ENCODE peak calls at places on chromosomes 16 and 17, in six cellular contexts. U, T, J, G, D and A are unnamed samples.
A peak's percentile ranks its signal among the peaks of the same experiment; 100 is the strongest.

GRCh38 chr17:27244481-27245223 is 49.3 kb upstream of the WSB1 start:
- DNase-seq in U (peak; percentile 75), T (peak; percentile 79), J (peak; percentile 97), G (peak; percentile 74), D (peak; percentile 96), A (peak; percentile 82)

GRCh38 chr17:57424777-57425188 is 168.5 kb downstream of the MSI2 start:
- DNase-seq in U (no peak), T (no peak), J (no peak), G (no peak), D (peak; percentile 56), A (no peak)

GRCh38 chr17:34692932-34693331 is 113.5 kb downstream of the TMEM132E start:
- DNase-seq in U (no peak), T (no peak), J (no peak), G (no peak), D (no peak), A (no peak)

GRCh38 chr16:87661561-87661960 is 59.3 kb downstream of the JPH3 start:
- DNase-seq in U (peak; percentile 44), T (peak; percentile 19), J (peak; percentile 63), G (no peak), D (peak; percentile 51), A (peak; percentile 81)

GRCh38 chr17:61463068-61463980 is 11.1 kb downstream of the TBX4 start:
- DNase-seq in U (no peak), T (no peak), J (no peak), G (no peak), D (no peak), A (no peak)

GRCh38 chr16:67372664-67373063 is 20.6 kb downstream of the TPPP3 start:
- DNase-seq in U (no peak), T (no peak), J (peak; percentile 66), G (no peak), D (peak; percentile 34), A (no peak)

GRCh38 chr16:66485361-66485760 is 58.3 kb downstream of the BEAN1 start:
- DNase-seq in U (no peak), T (no peak), J (no peak), G (no peak), D (no peak), A (no peak)

GRCh38 chr16:1559446-1559975 is 26.0 kb downstream of the TMEM204 start:
- DNase-seq in U (no peak), T (no peak), J (no peak), G (no peak), D (no peak), A (no peak)

GRCh38 chr16:10906914-10907756 is 30.1 kb downstream of the CIITA start:
- DNase-seq in U (peak; percentile 78), T (no peak), J (no peak), G (peak; percentile 46), D (no peak), A (peak; percentile 70)

GRCh38 chr17:72426321-72426720 is 305.5 kb downstream of the SOX9 start:
- DNase-seq in U (no peak), T (no peak), J (no peak), G (no peak), D (no peak), A (no peak)

GRCh38 chr16:73192227-73192894 is 144.4 kb upstream of the ZFHX3 start:
- DNase-seq in U (no peak), T (no peak), J (no peak), G (no peak), D (no peak), A (no peak)

GRCh38 chr16:84225126-84225525 is 14.7 kb downstream of the KCNG4 start:
- DNase-seq in U (no peak), T (no peak), J (no peak), G (no peak), D (no peak), A (no peak)

GRCh38 chr17:28878981-28879380 is 18.6 kb downstream of the FLOT2 start:
- DNase-seq in U (no peak), T (peak; percentile 59), J (peak; percentile 48), G (no peak), D (peak; percentile 62), A (no peak)

GRCh38 chr16:59593256-59593655 is 859.1 kb upstream of the GOT2 start:
- DNase-seq in U (no peak), T (no peak), J (peak; percentile 74), G (no peak), D (peak; percentile 48), A (no peak)

GRCh38 chr16:19912445-19913305 is 28.0 kb upstream of the GPRC5B start:
- DNase-seq in U (no peak), T (no peak), J (no peak), G (no peak), D (peak; percentile 25), A (no peak)

GRCh38 chr16:70614208-70614951 is 32.0 kb upstream of the IL34 start:
- DNase-seq in U (no peak), T (no peak), J (no peak), G (no peak), D (no peak), A (no peak)

GRCh38 chr17:73365934-73366623 is 54.3 kb upstream of the CDC42EP4 start:
- DNase-seq in U (peak; percentile 73), T (no peak), J (no peak), G (no peak), D (no peak), A (peak; percentile 79)

GRCh38 chr16:78629173-78629572 is 529.7 kb downstream of the WWOX start:
- DNase-seq in U (no peak), T (no peak), J (no peak), G (no peak), D (peak; percentile 70), A (no peak)

GRCh38 chr17:5069724-5070123 is 8.5 kb upstream of the ZFP3 start:
- DNase-seq in U (no peak), T (peak; percentile 5), J (no peak), G (no peak), D (no peak), A (no peak)

GRCh38 chr16:57694556-57695377 is at the start of gene DRC7:
- DNase-seq in U (no peak), T (no peak), J (peak; percentile 34), G (peak; percentile 48), D (peak; percentile 50), A (no peak)

GRCh38 chr17:65228734-65229390 is 91.7 kb downstream of the RGS9 start:
- DNase-seq in U (no peak), T (no peak), J (peak; percentile 19), G (peak; percentile 53), D (peak; percentile 78), A (no peak)

GRCh38 chr17:22221344-22221743 is 529.0 kb downstream of the KCNJ18 start:
- DNase-seq in U (no peak), T (no peak), J (no peak), G (no peak), D (no peak), A (no peak)

GRCh38 chr16:9134739-9135138 is 43.3 kb downstream of the HAPSTR1 start:
- DNase-seq in U (peak; percentile 56), T (peak; percentile 30), J (peak; percentile 56), G (no peak), D (peak; percentile 50), A (peak; percentile 70)

GRCh38 chr17:74567397-74567796 is at the start of gene CD300H:
- DNase-seq in U (no peak), T (no peak), J (no peak), G (no peak), D (no peak), A (no peak)

GRCh38 chr16:12546918-12547607 is 256.6 kb downstream of the CPPED1 start:
- DNase-seq in U (no peak), T (no peak), J (no peak), G (no peak), D (no peak), A (peak; percentile 5)

DNA sequence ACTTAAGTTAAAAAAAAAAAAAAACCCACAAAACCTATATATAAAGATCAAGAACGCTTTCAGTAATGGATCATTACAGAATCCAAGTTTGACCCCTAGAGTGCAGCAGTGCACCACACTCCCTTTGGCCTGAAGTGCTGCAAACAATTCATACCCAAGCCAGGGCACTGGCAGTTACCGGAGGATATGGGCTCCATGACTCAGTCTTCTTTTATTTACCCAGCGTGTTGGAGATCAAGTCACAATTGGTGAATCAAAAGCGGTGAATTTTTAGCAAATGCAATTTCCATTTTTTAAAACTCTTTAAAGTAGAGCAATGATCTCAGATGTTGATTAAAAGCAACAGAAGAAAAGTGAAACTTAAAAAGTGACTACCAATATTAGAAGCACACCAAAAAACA is 46.5 kb downstream of the ZNF652 start:
- DNase-seq in U (peak; percentile 71), T (peak; percentile 83), J (peak; percentile 94), G (peak; percentile 73), D (peak; percentile 85), A (peak; percentile 69)
- H3K4me1 ChIP-seq in U (peaks cover 4% of the 10 kb centered on the region), T (no peaks in the 10 kb centered on the region), J (peaks cover 17% of the 10 kb centered on the region), G (no peaks in the 10 kb centered on the region), D (no peaks in the 10 kb centered on the region), A (no peaks in the 10 kb centered on the region)

GRCh38 chr17:15269690-15270089 is 4.6 kb upstream of the PMP22 start:
- DNase-seq in U (no peak), T (no peak), J (no peak), G (no peak), D (no peak), A (no peak)

GRCh38 chr17:15266325-15266950 is 1.3 kb upstream of the PMP22 start:
- DNase-seq in U (no peak), T (no peak), J (no peak), G (no peak), D (no peak), A (no peak)

GRCh38 chr17:15269087-15269486 is 4.0 kb upstream of the PMP22 start:
- DNase-seq in U (no peak), T (no peak), J (no peak), G (no peak), D (no peak), A (no peak)

GRCh38 chr17:15268465-15268864 is 3.3 kb upstream of the PMP22 start:
- DNase-seq in U (peak; percentile 52), T (no peak), J (no peak), G (no peak), D (no peak), A (no peak)

DNA sequence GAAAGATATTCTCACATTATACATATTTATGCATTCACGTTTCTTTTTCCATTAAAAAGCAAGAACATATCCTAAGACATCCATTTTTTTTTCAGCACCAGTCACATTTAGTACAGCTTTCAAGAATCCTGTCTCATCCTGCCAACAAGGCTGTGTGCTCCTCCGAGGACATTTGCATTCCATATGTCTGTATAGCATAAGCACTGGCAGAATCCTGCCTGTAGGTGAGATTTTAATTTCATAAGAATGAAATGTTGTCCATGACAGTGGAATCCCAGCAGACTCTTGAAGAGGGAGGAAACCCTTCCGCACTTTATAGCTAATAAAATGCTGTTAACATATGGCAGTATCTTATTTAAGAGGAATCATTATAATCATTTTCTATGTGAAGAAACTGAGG is 2.9 kb upstream of the PMP22 start:
- DNase-seq in U (no peak), T (no peak), J (no peak), G (no peak), D (no peak), A (no peak)
- H3K4me1 ChIP-seq in U (peaks cover 50% of the 10 kb centered on the region), T (peaks cover 8% of the 10 kb centered on the region), J (peaks cover 52% of the 10 kb centered on the region), G (no peaks in the 10 kb centered on the region), D (peaks cover 12% of the 10 kb centered on the region), A (peaks cover 4% of the 10 kb centered on the region)

DNA sequence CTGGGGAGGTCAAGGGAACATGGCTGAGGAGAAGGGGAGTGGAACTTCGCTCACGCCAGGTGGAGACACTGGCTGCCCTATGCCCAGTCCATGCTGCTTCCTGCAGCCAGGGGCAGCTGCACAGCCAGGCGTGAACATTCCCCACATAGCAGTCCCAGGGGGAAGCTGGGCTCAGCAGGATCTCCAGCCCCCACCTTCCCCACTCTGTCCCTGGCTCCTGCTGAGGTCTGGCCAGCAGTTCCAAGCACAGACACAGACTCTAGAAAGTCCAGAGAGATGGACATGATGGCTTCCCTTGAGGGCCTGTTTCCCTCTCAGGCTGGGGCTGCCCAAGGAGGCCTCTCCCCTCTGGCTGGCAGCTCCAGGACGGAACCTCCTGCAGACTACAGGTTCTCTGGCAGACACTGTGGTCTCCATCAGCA is 9.3 kb downstream of the JUP start:
- DNase-seq in U (peak; percentile 90), T (no peak), J (no peak), G (no peak), D (no peak), A (peak; percentile 62)
- H3K4me1 ChIP-seq in U (peaks cover 98% of the 10 kb centered on the region), T (peaks cover 55% of the 10 kb centered on the region), J (peaks cover 9% of the 10 kb centered on the region), G (peaks cover 10% of the 10 kb centered on the region), D (peaks cover 71% of the 10 kb centered on the region), A (peaks cover 52% of the 10 kb centered on the region)

GRCh38 chr17:7217113-7217987 is 2.3 kb downstream of the DLG4 start:
- DNase-seq in U (peak; percentile 75), T (no peak), J (peak; percentile 83), G (no peak), D (peak; percentile 81), A (peak; percentile 67)
- H3K4me1 ChIP-seq in U (peaks cover 69% of the 10 kb centered on the region), T (peaks cover 55% of the 10 kb centered on the region), J (peaks cover 59% of the 10 kb centered on the region), G (peaks cover 6% of the 10 kb centered on the region), D (peaks cover 51% of the 10 kb centered on the region), A (peaks cover 2% of the 10 kb centered on the region)